ENCODE peak calls at places on chromosomes 11 and 22, in seven cellular contexts. E, Z, O, P, C, K and R are unnamed samples.

GRCh38 chr11:70381872-70382842 is 16.2 kb upstream of the CTTN start:
- DNase-seq in E (peak), Z (no peak), O (no peak), P (no peak), C (no peak), K (peak), R (no peak)

GRCh38 chr11:108947654-108948570 is 283.0 kb downstream of the DDX10 start:
- DNase-seq in E (no peak), Z (no peak), O (peak), P (no peak), C (no peak), K (peak), R (peak)

GRCh38 chr22:19844423-19845368 is 10.0 kb downstream of the GNB1L start:
- DNase-seq in E (peak), Z (peak), O (no peak), P (no peak), C (peak), K (peak), R (no peak)

GRCh38 chr11:122711362-122711761 is 55.8 kb downstream of the UBASH3B start:
- DNase-seq in E (no peak), Z (no peak), O (no peak), P (no peak), C (no peak), K (no peak), R (no peak)

GRCh38 chr22:47497666-47498065 is 735.2 kb downstream of the TBC1D22A start:
- DNase-seq in E (no peak), Z (no peak), O (no peak), P (no peak), C (no peak), K (no peak), R (no peak)

GRCh38 chr11:75471134-75471943 is 38.3 kb upstream of the KLHL35 start:
- DNase-seq in E (no peak), Z (no peak), O (no peak), P (peak), C (no peak), K (peak), R (no peak)

GRCh38 chr22:20965104-20965887 is 1.8 kb upstream of the AIFM3 start:
- DNase-seq in E (peak), Z (peak), O (no peak), P (no peak), C (no peak), K (no peak), R (no peak)

GRCh38 chr22:49733631-49734030 is 94.0 kb downstream of the BRD1 start:
- DNase-seq in E (peak), Z (no peak), O (no peak), P (peak), C (no peak), K (no peak), R (no peak)

GRCh38 chr11:20034941-20035340 is 125.3 kb downstream of the DBX1 start:
- DNase-seq in E (no peak), Z (no peak), O (no peak), P (no peak), C (no peak), K (no peak), R (no peak)

GRCh38 chr11:14386895-14387480 is 28.0 kb upstream of the RRAS2 start:
- DNase-seq in E (peak), Z (no peak), O (no peak), P (no peak), C (peak), K (peak), R (no peak)

GRCh38 chr11:60973699-60974098 is 2.2 kb downstream of the CD6 start:
- DNase-seq in E (no peak), Z (peak), O (no peak), P (no peak), C (no peak), K (no peak), R (no peak)

GRCh38 chr11:13358871-13359270 is 81.3 kb downstream of the BMAL1 start:
- DNase-seq in E (no peak), Z (no peak), O (no peak), P (no peak), C (no peak), K (peak), R (peak)

GRCh38 chr22:21936151-21936778 is 16.4 kb downstream of the PPM1F start:
- DNase-seq in E (no peak), Z (no peak), O (no peak), P (no peak), C (peak), K (no peak), R (no peak)

GRCh38 chr11:69797156-69797555 is 22.0 kb upstream of the FGF4 start:
- DNase-seq in E (no peak), Z (no peak), O (no peak), P (no peak), C (no peak), K (no peak), R (no peak)

GRCh38 chr11:112961751-112962747 is 829 bp downstream of the NCAM1 start:
- DNase-seq in E (peak), Z (peak), O (peak), P (peak), C (peak), K (no peak), R (no peak)

GRCh38 chr11:6622261-6623171 is 3.3 kb upstream of the TPP1 start:
- DNase-seq in E (peak), Z (no peak), O (no peak), P (no peak), C (no peak), K (peak), R (no peak)

GRCh38 chr11:127574528-127574927 is 574.0 kb upstream of the KIRREL3 start:
- DNase-seq in E (no peak), Z (no peak), O (no peak), P (no peak), C (no peak), K (no peak), R (no peak)

GRCh38 chr11:68979931-68980775 is 633 bp downstream of the MRGPRD start:
- DNase-seq in E (peak), Z (no peak), O (no peak), P (no peak), C (no peak), K (no peak), R (no peak)

GRCh38 chr11:129324533-129325175 is 51.0 kb upstream of the BARX2 start:
- DNase-seq in E (no peak), Z (no peak), O (no peak), P (peak), C (no peak), K (no peak), R (no peak)

GRCh38 chr11:118620529-118621070 is 13.2 kb downstream of the PHLDB1 start:
- DNase-seq in E (no peak), Z (no peak), O (no peak), P (peak), C (no peak), K (peak), R (peak)

GRCh38 chr11:121482231-121483129 is 29.7 kb upstream of the SORL1-AS1 start:
- DNase-seq in E (no peak), Z (peak), O (no peak), P (no peak), C (no peak), K (no peak), R (no peak)

GRCh38 chr11:109249597-109249996 is 172.4 kb upstream of the C11orf87 start:
- DNase-seq in E (no peak), Z (no peak), O (no peak), P (no peak), C (no peak), K (peak), R (peak)

GRCh38 chr11:113540416-113541330 is 65.5 kb upstream of the DRD2 start:
- DNase-seq in E (peak), Z (no peak), O (no peak), P (no peak), C (no peak), K (no peak), R (no peak)

GRCh38 chr11:33660962-33661361 is 39.7 kb downstream of the C11orf91 start:
- DNase-seq in E (no peak), Z (no peak), O (no peak), P (no peak), C (no peak), K (no peak), R (no peak)

GRCh38 chr11:78212586-78213371 is 24.1 kb downstream of the USP35 start:
- DNase-seq in E (peak), Z (peak), O (no peak), P (no peak), C (peak), K (no peak), R (no peak)